ENCODE peak calls at places on chromosomes 7 and 10, in four cellular contexts. Y, P, T and R are unnamed samples.

GRCh38 chr7:72805526-72806494 is 22.2 kb downstream of the TYW1B start:
- DNase-seq in P (peak), T (no peak), Y (no peak), R (no peak)

GRCh38 chr7:27187702-27188665 is 3.0 kb upstream of the HOXA11 start:
- DNase-seq in Y (no peak), T (no peak), P (no peak), R (no peak)

GRCh38 chr7:98244871-98245270 is 7.2 kb downstream of the TECPR1 start:
- DNase-seq in T (no peak), Y (no peak), P (no peak), R (no peak)

GRCh38 chr10:66924674-66925345 is 1.0 kb upstream of the LRRTM3 start:
- DNase-seq in P (no peak), Y (no peak), T (no peak), R (no peak)

GRCh38 chr10:110175406-110175805 is 32.0 kb upstream of the MXI1 start:
- DNase-seq in P (peak), Y (no peak), T (no peak), R (no peak)

GRCh38 chr7:104240400-104240799 is 32.6 kb upstream of the ORC5 start:
- DNase-seq in T (no peak), P (peak), Y (no peak), R (no peak)

GRCh38 chr10:8183241-8183704 is 128.8 kb downstream of the GATA3 start:
- DNase-seq in T (no peak), Y (no peak), P (peak), R (no peak)

GRCh38 chr10:131580076-131580652 is 268.6 kb upstream of the TCERG1L start:
- DNase-seq in Y (no peak), P (no peak), T (no peak), R (no peak)

GRCh38 chr10:132273966-132274365 is 33.8 kb downstream of the STK32C start:
- DNase-seq in T (no peak), Y (no peak), P (no peak), R (no peak)

GRCh38 chr7:105285118-105285874 is 103.4 kb downstream of the SRPK2 start:
- DNase-seq in T (no peak), Y (peak), P (no peak), R (no peak)

GRCh38 chr10:66307826-66308225 is 618.0 kb upstream of the LRRTM3 start:
- DNase-seq in Y (no peak), T (no peak), P (no peak), R (no peak)

GRCh38 chr10:130191380-130191779 is 55.2 kb downstream of the GLRX3 start:
- DNase-seq in T (no peak), Y (no peak), P (no peak), R (no peak)

GRCh38 chr7:150842716-150843115 is 9.6 kb upstream of the AOC1 start:
- DNase-seq in T (no peak), Y (no peak), P (no peak), R (peak)

GRCh38 chr7:139776486-139777303 is 1.1 kb downstream of the HIPK2 start:
- DNase-seq in T (no peak), P (peak), Y (peak), R (no peak)

GRCh38 chr7:26090927-26091519 is 61.0 kb upstream of the NFE2L3 start:
- DNase-seq in T (no peak), P (peak), Y (peak), R (no peak)

GRCh38 chr7:110943686-110944350 is 147.1 kb upstream of the LRRN3 start:
- DNase-seq in Y (no peak), T (no peak), P (no peak), R (no peak)

GRCh38 chr7:127650842-127651555 is 995 bp upstream of the SND1 start:
- DNase-seq in Y (peak), T (no peak), P (peak), R (no peak)

GRCh38 chr7:158302274-158303070 is 285.2 kb downstream of the PTPRN2 start:
- DNase-seq in P (peak), T (no peak), Y (no peak), R (peak)

GRCh38 chr7:155233703-155234492 is 63.8 kb upstream of the INSIG1 start:
- DNase-seq in T (peak), Y (no peak), P (no peak), R (no peak)

GRCh38 chr7:28570970-28571288 is 158.6 kb downstream of the CREB5 start:
- DNase-seq in P (peak), Y (no peak), T (no peak), R (no peak)

GRCh38 chr10:122154733-122155366 is 116.2 kb upstream of the BTBD16 start:
- DNase-seq in P (peak), Y (peak), T (no peak), R (peak)

GRCh38 chr7:142859829-142860228 is 5.0 kb downstream of the EPHB6 start:
- DNase-seq in Y (no peak), P (peak), T (no peak), R (no peak)

GRCh38 chr10:67818323-67818722 is 19.7 kb downstream of the DNAJC12 start:
- DNase-seq in P (peak), T (no peak), Y (no peak), R (no peak)

GRCh38 chr10:70858759-70859158 is 29.6 kb downstream of the PCBD1 start:
- DNase-seq in P (no peak), Y (no peak), T (no peak), R (no peak)

GRCh38 chr7:114889646-114890285 is 32.1 kb upstream of the MDFIC start:
- DNase-seq in Y (no peak), T (no peak), P (peak), R (no peak)

GRCh38 chr10:85407093-85407492 is 959.5 kb downstream of the GRID1 start:
- DNase-seq in Y (peak), P (no peak), T (no peak), R (no peak)

GRCh38 chr10:84269773-84270172 is 24.9 kb downstream of the RGR start:
- DNase-seq in T (no peak), P (peak), Y (no peak), R (no peak)

GRCh38 chr7:128830231-128831177 is at the start of gene FLNC:
- DNase-seq in Y (peak), P (peak), T (no peak), R (no peak)

GRCh38 chr10:131978366-131978765 is 3.4 kb downstream of the BNIP3 start:
- DNase-seq in P (no peak), Y (no peak), T (no peak), R (no peak)

GRCh38 chr10:112517381-112517976 is 70.5 kb downstream of the VTI1A start:
- DNase-seq in T (no peak), P (no peak), Y (no peak), R (no peak)

GRCh38 chr7:26705567-26705966 is 158.8 kb downstream of the SKAP2 start:
- DNase-seq in P (peak), T (no peak), Y (no peak), R (no peak)

GRCh38 chr10:59879363-59879935 is 26.9 kb downstream of the CCDC6 start:
- DNase-seq in P (no peak), T (no peak), Y (no peak), R (no peak)

GRCh38 chr7:100372256-100372655 is 1.0 kb upstream of the PILRA start:
- DNase-seq in Y (no peak), T (peak), P (peak), R (peak)

GRCh38 chr7:108109216-108109908 is 20.8 kb downstream of the LAMB4 start:
- DNase-seq in Y (peak), T (no peak), P (peak), R (no peak)

GRCh38 chr7:71746004-71746403 is 614.1 kb downstream of the GALNT17 start:
- DNase-seq in Y (peak), T (no peak), P (no peak), R (no peak)

GRCh38 chr10:30353851-30354250 is 4.8 kb upstream of the MTPAP start:
- DNase-seq in Y (no peak), P (peak), T (no peak), R (no peak)

GRCh38 chr10:84004206-84004605 is 135.1 kb upstream of the GHITM start:
- DNase-seq in P (no peak), Y (no peak), T (no peak), R (no peak)

DNA sequence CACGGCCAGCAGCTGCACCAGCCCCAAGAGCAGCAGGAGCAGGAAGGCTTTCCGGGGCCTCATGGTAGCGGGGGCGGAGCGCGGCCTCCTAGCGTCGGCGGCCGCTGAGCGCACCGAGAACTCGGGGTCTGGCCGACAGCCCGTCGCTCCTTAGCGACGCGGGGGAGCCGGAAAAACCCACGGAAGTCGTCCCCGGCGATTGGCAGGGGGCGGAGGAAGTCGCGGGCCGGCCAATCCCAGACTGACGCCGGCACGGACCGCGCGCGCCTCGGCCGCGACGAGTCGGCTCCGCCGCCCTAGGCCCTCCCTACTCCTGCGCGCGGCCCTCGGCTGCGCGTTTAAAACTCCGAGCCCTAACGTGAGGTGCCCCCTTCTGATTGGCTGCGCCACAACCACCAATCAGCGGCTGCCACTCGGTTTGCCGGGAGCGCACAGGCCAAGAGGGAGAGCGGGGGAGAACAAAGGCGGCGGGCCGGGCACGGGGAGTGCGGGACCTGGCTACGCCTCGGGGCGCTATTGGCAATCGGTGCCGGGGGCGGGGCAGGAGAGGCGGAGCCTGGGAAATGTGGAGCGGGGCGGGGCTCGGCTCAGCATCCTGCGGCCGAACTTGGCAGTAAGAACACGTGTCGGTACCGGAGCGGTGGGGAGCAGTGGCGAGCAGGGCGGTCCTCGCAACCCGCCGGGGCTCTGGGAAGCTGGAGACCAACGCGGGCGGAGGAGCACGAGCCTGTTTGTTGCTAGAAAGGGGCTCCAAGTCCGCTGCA is at the start of gene PDIA4:
- DNase-seq in P (peak), T (peak), Y (peak), R (peak)
- H3K27ac ChIP-seq in P (peak), T (peak), Y (peak), R (peak)

GRCh38 chr10:125032474-125032873 is 90.6 kb downstream of the ZRANB1 start:
- DNase-seq in T (no peak), P (no peak), Y (no peak), R (no peak)
- TF ChIP-seq CTCF in T (no peak), P (no peak), Y (no peak), R (no peak)

DNA sequence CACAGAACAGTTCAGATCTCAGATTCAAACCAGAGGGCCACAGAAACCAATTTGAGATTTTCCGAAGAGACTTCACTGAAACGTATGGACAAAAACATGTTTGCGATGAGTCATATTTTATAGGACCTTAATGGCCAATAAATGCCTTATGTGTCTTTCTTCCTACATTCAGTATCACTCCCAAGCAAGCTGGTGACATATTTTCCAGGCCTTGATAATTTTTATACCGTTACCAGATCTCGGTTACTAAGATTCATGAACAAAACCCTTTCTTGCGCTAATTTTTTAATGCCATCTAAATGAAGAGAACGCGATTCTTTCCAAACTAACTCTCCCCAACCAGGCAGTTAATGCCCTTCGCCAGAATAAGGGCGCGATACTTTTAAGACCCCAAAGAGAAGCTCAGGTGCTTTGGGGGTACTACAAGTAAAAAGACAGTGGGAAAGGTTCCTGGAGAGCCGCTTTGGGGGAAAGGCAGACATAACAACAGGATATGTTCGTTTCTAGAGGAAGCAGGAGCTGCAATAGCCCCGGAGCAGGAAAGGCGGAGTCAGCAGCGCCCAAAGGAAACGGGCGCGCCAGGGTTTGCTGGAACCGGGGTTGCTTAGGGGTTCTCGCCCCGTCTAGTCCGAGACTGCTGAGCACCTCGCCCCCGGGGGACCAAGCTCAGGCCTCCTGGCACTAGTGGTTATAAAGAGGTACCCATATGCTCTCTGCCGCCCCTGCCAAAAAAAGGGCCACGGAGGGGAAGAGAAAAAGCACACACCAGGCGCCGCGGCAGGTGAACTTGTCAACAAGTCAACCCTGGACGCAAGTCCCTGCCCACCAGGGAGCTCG is 878 bp downstream of the ICA1 start:
- DNase-seq in P (peak), T (peak), Y (peak), R (peak)
- H3K4me3 ChIP-seq in P (peak), T (peak), Y (peak), R (peak)

DNA sequence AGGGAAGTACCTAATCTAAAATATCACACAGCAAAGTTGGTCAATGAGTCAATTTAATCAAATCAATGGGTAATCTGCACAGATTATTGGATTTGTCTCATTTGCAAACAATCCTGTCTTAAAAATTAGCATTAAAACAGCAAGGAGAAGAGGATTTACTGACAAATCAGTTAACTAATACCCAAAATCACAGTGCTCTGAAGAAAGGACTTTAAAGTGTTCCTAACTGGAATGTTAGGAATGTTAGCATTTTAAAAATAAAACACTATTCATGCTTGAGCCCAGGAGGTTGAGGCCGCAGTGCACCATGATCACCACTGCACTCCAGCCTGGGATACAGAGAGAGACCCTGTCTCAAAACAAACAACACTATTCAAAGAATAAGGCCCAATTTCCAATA is 83.1 kb downstream of the CHCHD3 start:
- DNase-seq in Y (peak), P (no peak), T (no peak), R (no peak)
- H3K27ac ChIP-seq in Y (peak), P (no peak), T (no peak), R (no peak)

DNA sequence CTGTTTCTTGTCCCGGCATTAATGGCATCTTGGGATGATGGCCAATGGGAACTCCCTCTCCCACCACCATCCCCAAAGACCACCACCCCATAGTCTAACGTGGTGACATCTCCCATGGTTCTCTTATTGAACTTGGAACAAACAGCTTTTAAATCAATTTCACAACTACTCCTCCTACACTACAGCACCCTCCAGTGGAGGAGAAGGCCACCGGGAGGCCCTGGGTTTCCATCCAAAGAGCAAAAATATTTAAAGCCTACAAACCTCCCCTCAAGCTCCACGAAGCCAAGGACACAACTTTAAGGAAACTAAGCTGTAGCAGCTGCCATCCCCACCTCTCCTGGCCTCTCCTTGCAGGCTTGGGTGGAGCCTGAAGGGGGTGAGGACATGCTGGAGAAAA is 94.1 kb upstream of the LANCL2 start:
- DNase-seq in Y (no peak), T (no peak), P (peak), R (no peak)
- TF ChIP-seq CTCF in Y (peak), T (no peak), P (peak), R (no peak)

DNA sequence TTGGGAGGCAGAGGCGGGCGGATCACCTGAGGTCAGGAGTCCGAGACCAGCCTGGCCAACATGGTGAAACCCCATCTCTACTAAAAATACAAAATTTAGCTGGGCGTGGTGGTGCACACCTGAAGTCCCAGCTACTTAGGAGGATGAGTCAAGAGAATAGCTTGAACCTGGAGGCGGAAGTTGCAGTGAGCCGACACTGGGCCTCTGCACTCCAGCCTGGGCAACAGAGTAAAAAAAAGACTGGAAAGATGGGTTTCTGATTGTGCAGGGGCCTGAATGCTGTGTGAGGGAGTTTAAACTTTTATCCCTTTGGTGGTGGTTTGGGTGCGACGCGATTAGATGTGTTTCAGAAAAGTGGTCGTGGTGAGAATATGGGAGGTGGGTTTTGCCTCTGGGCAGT is 1.8 kb downstream of the CHST12 start:
- DNase-seq in T (no peak), Y (no peak), P (no peak), R (no peak)
- H3K4me3 ChIP-seq in T (peak), Y (no peak), P (no peak), R (no peak)

GRCh38 chr10:11326919-11327318 is 284.5 kb downstream of the USP6NL start:
- DNase-seq in Y (no peak), P (no peak), T (no peak), R (no peak)

GRCh38 chr10:11326241-11326640 is 285.2 kb downstream of the USP6NL start:
- DNase-seq in T (no peak), P (no peak), Y (no peak), R (no peak)

GRCh38 chr10:11329055-11329673 is 282.3 kb downstream of the USP6NL start:
- DNase-seq in Y (no peak), T (no peak), P (no peak), R (no peak)

GRCh38 chr10:11330383-11331020 is 280.9 kb downstream of the USP6NL start:
- DNase-seq in T (no peak), P (peak), Y (no peak), R (no peak)

DNA sequence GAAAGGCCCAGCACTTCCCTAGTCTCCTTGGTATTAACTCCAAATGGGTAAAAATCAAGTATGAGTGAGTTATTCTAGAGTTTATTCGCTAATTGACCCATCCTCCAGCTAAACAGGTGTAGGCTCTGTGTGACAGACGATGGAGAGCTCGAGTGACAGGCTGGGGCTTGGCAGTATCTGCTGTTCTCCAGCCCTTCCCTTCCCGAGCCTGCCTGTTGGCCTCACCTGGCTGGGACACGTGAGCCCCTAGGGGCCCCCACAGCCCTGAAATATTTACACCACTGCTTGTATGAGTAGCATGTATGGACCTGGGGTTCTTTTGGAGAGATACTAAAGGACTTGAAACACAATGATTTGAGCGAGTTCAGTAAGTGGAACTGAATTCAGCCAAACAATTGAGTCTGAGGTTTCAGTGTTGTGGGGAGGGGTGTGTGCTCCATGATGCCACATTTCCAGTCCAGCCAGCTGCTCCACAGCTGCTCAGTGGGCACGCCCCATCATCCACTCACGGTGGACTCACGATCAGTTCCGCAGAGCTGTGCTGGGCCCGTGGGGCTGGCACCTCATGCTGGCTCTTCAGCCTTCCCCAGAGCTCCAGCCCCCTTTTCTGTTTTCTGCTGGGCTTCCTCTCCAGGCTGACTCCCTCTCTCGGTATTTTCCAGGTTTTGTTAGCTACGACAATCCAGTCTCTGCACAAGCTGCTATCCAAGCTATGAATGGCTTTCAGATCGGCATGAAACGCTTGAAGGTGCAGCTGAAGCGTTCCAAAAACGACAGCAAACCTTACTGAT is 283.0 kb downstream of the USP6NL start:
- DNase-seq in T (no peak), Y (peak), P (no peak), R (no peak)
- H3K27ac ChIP-seq in T (no peak), Y (no peak), P (no peak), R (peak)